ENCODE peak calls at places on chromosomes 3 and 15, in five cellular contexts. One of them, this sample, is unnamed.

GRCh38 chr3:23128655-23129054 is 74.5 kb upstream of the UBE2E2 start:
- DNase-seq in GM12878: no peak
- DNase-seq in endothelial cell of umbilical vein: no peak
- DNase-seq in HepG2: no peak
- DNase-seq in A549: no peak
- DNase-seq in this sample: no peak

GRCh38 chr3:170640737-170641171 is 54.9 kb upstream of the SLC7A14 start:
- DNase-seq in HepG2: no peak
- DNase-seq in GM12878: no peak
- DNase-seq in endothelial cell of umbilical vein: no peak
- DNase-seq in A549: no peak
- DNase-seq in this sample: no peak

GRCh38 chr3:185655426-185656320 is 69.6 kb downstream of the SENP2 start:
- DNase-seq in HepG2: no peak
- DNase-seq in A549: no peak
- DNase-seq in GM12878: no peak
- DNase-seq in endothelial cell of umbilical vein: no peak
- DNase-seq in this sample: no peak

GRCh38 chr3:177569823-177570657 is 372.8 kb upstream of the TBL1XR1 start:
- DNase-seq in GM12878: no peak
- DNase-seq in A549: no peak
- DNase-seq in HepG2: no peak
- DNase-seq in endothelial cell of umbilical vein: no peak
- DNase-seq in this sample: no peak

GRCh38 chr15:98884894-98885293 is 122.7 kb downstream of the PGPEP1L start:
- DNase-seq in HepG2: no peak
- DNase-seq in GM12878: no peak
- DNase-seq in A549: no peak
- DNase-seq in endothelial cell of umbilical vein: no peak
- DNase-seq in this sample: no peak

GRCh38 chr3:135784557-135784956 is 181.0 kb upstream of the PPP2R3A start:
- DNase-seq in endothelial cell of umbilical vein: no peak
- DNase-seq in GM12878: peak
- DNase-seq in HepG2: no peak
- DNase-seq in A549: no peak
- DNase-seq in this sample: peak

GRCh38 chr15:37101634-37102314 is 1.4 kb upstream of the MEIS2 start:
- DNase-seq in endothelial cell of umbilical vein: peak
- DNase-seq in GM12878: no peak
- DNase-seq in HepG2: peak
- DNase-seq in A549: peak
- DNase-seq in this sample: peak

GRCh38 chr15:41284425-41285177 is 47.8 kb downstream of the OIP5 start:
- DNase-seq in A549: peak
- DNase-seq in HepG2: peak
- DNase-seq in GM12878: no peak
- DNase-seq in endothelial cell of umbilical vein: peak
- DNase-seq in this sample: peak

GRCh38 chr15:95609096-95609495 is 721.4 kb upstream of the NR2F2 start:
- DNase-seq in GM12878: no peak
- DNase-seq in endothelial cell of umbilical vein: peak
- DNase-seq in A549: no peak
- DNase-seq in HepG2: no peak
- DNase-seq in this sample: peak

GRCh38 chr15:79094611-79095021 is 4.0 kb upstream of the RASGRF1 start:
- DNase-seq in HepG2: no peak
- DNase-seq in GM12878: no peak
- DNase-seq in A549: no peak
- DNase-seq in endothelial cell of umbilical vein: no peak
- DNase-seq in this sample: no peak

GRCh38 chr3:156750874-156751245 is 75.3 kb upstream of the LEKR1 start:
- DNase-seq in endothelial cell of umbilical vein: no peak
- DNase-seq in A549: no peak
- DNase-seq in HepG2: no peak
- DNase-seq in GM12878: no peak
- DNase-seq in this sample: peak

GRCh38 chr3:30696901-30697300 is 90.5 kb downstream of the TGFBR2 start:
- DNase-seq in HepG2: no peak
- DNase-seq in GM12878: no peak
- DNase-seq in A549: no peak
- DNase-seq in endothelial cell of umbilical vein: no peak
- DNase-seq in this sample: no peak

DNA sequence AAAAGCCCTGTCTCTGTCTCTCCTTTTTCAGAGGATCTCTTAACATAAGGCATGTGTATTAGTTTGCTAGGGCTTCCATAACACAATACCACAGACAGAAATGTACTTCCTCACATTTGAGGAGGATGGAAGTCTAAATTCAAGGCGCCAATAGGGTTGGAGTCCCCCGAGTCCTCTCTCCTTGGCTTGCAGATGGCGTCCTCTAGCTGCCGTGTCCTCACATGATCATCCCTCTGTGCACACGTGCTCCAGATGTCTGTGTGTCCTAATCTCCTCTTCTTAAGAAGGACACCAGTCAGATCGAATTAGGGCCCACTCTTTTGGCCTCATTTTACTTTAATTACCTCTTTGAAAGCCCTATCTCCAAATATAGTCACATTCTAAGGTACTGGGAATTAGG is 23.1 kb upstream of the BFSP2 start:
- DNase-seq in A549: no peak
- DNase-seq in endothelial cell of umbilical vein: no peak
- DNase-seq in HepG2: no peak
- DNase-seq in GM12878: no peak
- DNase-seq in this sample: peak
- TF ChIP-seq CTCF in A549: no peak
- TF ChIP-seq CTCF in endothelial cell of umbilical vein: no peak
- TF ChIP-seq CTCF in HepG2: no peak
- TF ChIP-seq CTCF in GM12878: peak
- TF ChIP-seq CTCF in this sample: no peak

DNA sequence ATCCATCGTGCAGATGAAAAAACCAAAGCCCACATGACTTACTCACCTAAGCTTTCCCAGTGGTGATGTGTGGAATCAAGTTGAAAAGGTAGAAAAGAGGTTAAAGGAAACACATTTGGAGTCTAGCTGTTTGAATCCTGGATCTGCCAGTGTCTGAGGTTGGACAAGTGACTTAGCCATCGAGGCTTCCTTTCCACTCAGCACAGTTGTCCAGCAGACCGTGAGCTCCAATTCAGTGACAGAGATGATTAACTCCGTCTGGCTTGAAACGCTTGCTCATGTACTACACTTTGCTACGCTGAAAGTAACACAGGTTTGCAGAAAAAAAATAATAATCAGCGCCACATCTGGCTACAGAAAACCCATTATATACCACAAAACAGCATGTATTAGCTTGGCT is 364.9 kb upstream of the MCTP2 start:
- DNase-seq in HepG2: no peak
- DNase-seq in GM12878: no peak
- DNase-seq in endothelial cell of umbilical vein: no peak
- DNase-seq in A549: no peak
- DNase-seq in this sample: no peak
- TF ChIP-seq MAX in HepG2: no peak
- TF ChIP-seq MAX in GM12878: no peak
- TF ChIP-seq MAX in endothelial cell of umbilical vein: no peak
- TF ChIP-seq MAX in A549: no peak
- TF ChIP-seq MAX in this sample: no peak

GRCh38 chr15:70469651-70470555 is 293.5 kb downstream of the UACA start:
- DNase-seq in HepG2: no peak
- DNase-seq in A549: no peak
- DNase-seq in endothelial cell of umbilical vein: no peak
- DNase-seq in GM12878: no peak
- DNase-seq in this sample: no peak

GRCh38 chr15:70469182-70469581 is 294.2 kb downstream of the UACA start:
- DNase-seq in A549: no peak
- DNase-seq in endothelial cell of umbilical vein: no peak
- DNase-seq in HepG2: no peak
- DNase-seq in GM12878: no peak
- DNase-seq in this sample: no peak

GRCh38 chr15:70465812-70466211 is 297.5 kb downstream of the UACA start:
- DNase-seq in endothelial cell of umbilical vein: no peak
- DNase-seq in HepG2: no peak
- DNase-seq in GM12878: no peak
- DNase-seq in A549: no peak
- DNase-seq in this sample: no peak

GRCh38 chr15:70466305-70466704 is 297.1 kb downstream of the UACA start:
- DNase-seq in GM12878: no peak
- DNase-seq in A549: no peak
- DNase-seq in endothelial cell of umbilical vein: no peak
- DNase-seq in HepG2: no peak
- DNase-seq in this sample: no peak

GRCh38 chr15:70466895-70467529 is 296.3 kb downstream of the UACA start:
- DNase-seq in A549: peak
- DNase-seq in GM12878: no peak
- DNase-seq in endothelial cell of umbilical vein: peak
- DNase-seq in HepG2: peak
- DNase-seq in this sample: peak
- TF ChIP-seq MYC in A549: no peak
- TF ChIP-seq MYC in GM12878: no peak
- TF ChIP-seq MYC in endothelial cell of umbilical vein: no peak
- TF ChIP-seq MYC in HepG2: no peak
- TF ChIP-seq MYC in this sample: no peak

DNA sequence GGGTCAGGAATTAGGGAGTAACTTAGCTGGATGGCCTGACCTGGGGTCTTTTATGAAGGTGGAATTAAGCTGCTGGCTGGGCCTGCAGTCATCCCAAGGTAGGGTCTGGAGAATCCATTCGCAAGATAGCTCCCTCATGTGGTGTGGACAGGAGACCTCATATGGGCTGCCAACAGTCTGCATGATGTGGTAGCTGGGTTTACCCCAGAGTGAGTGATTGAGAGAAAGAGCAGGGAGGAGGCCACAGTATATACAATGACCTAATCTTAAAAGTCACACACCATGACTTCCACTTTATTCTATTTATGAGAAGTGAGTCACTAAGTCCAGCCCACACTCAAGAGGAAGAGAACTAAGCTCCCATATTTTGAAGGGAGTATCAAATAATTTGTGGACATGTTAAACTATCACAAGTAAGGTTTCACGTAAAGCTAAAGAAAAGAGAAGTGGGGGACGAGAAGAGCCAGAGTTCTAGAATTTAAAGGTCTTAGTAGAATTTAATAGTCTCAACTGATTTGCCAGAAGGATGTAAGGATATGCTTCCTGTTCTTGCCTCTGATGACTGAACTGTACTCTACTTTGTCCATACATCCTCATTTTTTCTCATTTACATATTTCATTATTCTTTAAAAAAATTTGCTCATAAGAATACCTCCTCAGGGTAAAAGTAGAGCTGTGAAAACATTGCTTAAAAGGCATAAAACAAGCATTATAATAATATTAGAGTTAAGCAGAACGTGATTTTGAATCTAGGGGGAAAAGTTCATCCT is 184.4 kb downstream of the PEX5L start:
- DNase-seq in A549: no peak
- DNase-seq in endothelial cell of umbilical vein: peak
- DNase-seq in GM12878: no peak
- DNase-seq in HepG2: peak
- DNase-seq in this sample: peak
- TF ChIP-seq CTCF in A549: no peak
- TF ChIP-seq CTCF in endothelial cell of umbilical vein: peak
- TF ChIP-seq CTCF in GM12878: peak
- TF ChIP-seq CTCF in HepG2: peak
- TF ChIP-seq CTCF in this sample: no peak